ENCODE peak calls at places on chromosomes 5 and 9, in nine cellular contexts. One of them, this sample, is unnamed. For H3K36me3, the result is how much of the 10 kb centered on the place peaks cover.

GRCh38 chr9:89902450-89902849 is 297.6 kb downstream of the GADD45G start:
- DNase-seq in esophagus squamous epithelium: no peak
- DNase-seq in left lung: no peak
- DNase-seq in mesenchymal stem cell: peak
- DNase-seq in spleen: no peak
- DNase-seq in upper lobe of left lung: peak
- DNase-seq in effector memory CD4-positive, alpha-beta T cell: no peak
- DNase-seq in fibroblast of lung: peak
- DNase-seq in cardiac muscle cell: no peak
- DNase-seq in this sample: no peak

GRCh38 chr9:131709741-131710499 is 30.0 kb downstream of the RAPGEF1 start:
- DNase-seq in esophagus squamous epithelium: no peak
- DNase-seq in left lung: no peak
- DNase-seq in mesenchymal stem cell: no peak
- DNase-seq in spleen: no peak
- DNase-seq in upper lobe of left lung: no peak
- DNase-seq in effector memory CD4-positive, alpha-beta T cell: peak
- DNase-seq in fibroblast of lung: peak
- DNase-seq in cardiac muscle cell: no peak
- DNase-seq in this sample: no peak

GRCh38 chr5:177494356-177495195 is 2.8 kb downstream of the PDLIM7 start:
- DNase-seq in esophagus squamous epithelium: no peak
- DNase-seq in left lung: peak
- DNase-seq in mesenchymal stem cell: peak
- DNase-seq in spleen: peak
- DNase-seq in upper lobe of left lung: peak
- DNase-seq in effector memory CD4-positive, alpha-beta T cell: no peak
- DNase-seq in fibroblast of lung: peak
- DNase-seq in cardiac muscle cell: peak
- DNase-seq in this sample: peak

GRCh38 chr9:114098021-114098659 is 952 bp downstream of the KIF12 start:
- DNase-seq in esophagus squamous epithelium: no peak
- DNase-seq in left lung: peak
- DNase-seq in mesenchymal stem cell: no peak
- DNase-seq in spleen: no peak
- DNase-seq in upper lobe of left lung: peak
- DNase-seq in effector memory CD4-positive, alpha-beta T cell: no peak
- DNase-seq in fibroblast of lung: no peak
- DNase-seq in cardiac muscle cell: peak
- DNase-seq in this sample: peak

GRCh38 chr5:59506285-59506877 is 387.1 kb downstream of the PDE4D start:
- DNase-seq in esophagus squamous epithelium: no peak
- DNase-seq in left lung: no peak
- DNase-seq in mesenchymal stem cell: peak
- DNase-seq in spleen: no peak
- DNase-seq in upper lobe of left lung: no peak
- DNase-seq in effector memory CD4-positive, alpha-beta T cell: no peak
- DNase-seq in fibroblast of lung: peak
- DNase-seq in cardiac muscle cell: peak
- DNase-seq in this sample: no peak

GRCh38 chr9:12629091-12629490 is 64.1 kb upstream of the TYRP1 start:
- DNase-seq in esophagus squamous epithelium: no peak
- DNase-seq in left lung: no peak
- DNase-seq in mesenchymal stem cell: no peak
- DNase-seq in spleen: no peak
- DNase-seq in upper lobe of left lung: no peak
- DNase-seq in effector memory CD4-positive, alpha-beta T cell: no peak
- DNase-seq in fibroblast of lung: no peak
- DNase-seq in cardiac muscle cell: no peak
- DNase-seq in this sample: no peak

GRCh38 chr5:125597338-125597737 is 825.9 kb upstream of the GRAMD2B start:
- DNase-seq in esophagus squamous epithelium: no peak
- DNase-seq in left lung: no peak
- DNase-seq in mesenchymal stem cell: peak
- DNase-seq in spleen: no peak
- DNase-seq in upper lobe of left lung: no peak
- DNase-seq in effector memory CD4-positive, alpha-beta T cell: no peak
- DNase-seq in fibroblast of lung: peak
- DNase-seq in cardiac muscle cell: no peak
- DNase-seq in this sample: no peak

GRCh38 chr5:136174021-136174659 is 18.8 kb downstream of the SMIM32 start:
- DNase-seq in esophagus squamous epithelium: no peak
- DNase-seq in left lung: no peak
- DNase-seq in mesenchymal stem cell: peak
- DNase-seq in spleen: no peak
- DNase-seq in upper lobe of left lung: no peak
- DNase-seq in effector memory CD4-positive, alpha-beta T cell: no peak
- DNase-seq in fibroblast of lung: peak
- DNase-seq in cardiac muscle cell: peak
- DNase-seq in this sample: no peak

GRCh38 chr5:159851053-159851452 is 65.2 kb upstream of the ADRA1B start:
- DNase-seq in esophagus squamous epithelium: no peak
- DNase-seq in left lung: no peak
- DNase-seq in mesenchymal stem cell: no peak
- DNase-seq in spleen: no peak
- DNase-seq in upper lobe of left lung: no peak
- DNase-seq in effector memory CD4-positive, alpha-beta T cell: no peak
- DNase-seq in fibroblast of lung: no peak
- DNase-seq in cardiac muscle cell: no peak
- DNase-seq in this sample: no peak

GRCh38 chr9:20791682-20792081 is 107.6 kb downstream of the FOCAD start:
- DNase-seq in esophagus squamous epithelium: no peak
- DNase-seq in left lung: no peak
- DNase-seq in mesenchymal stem cell: no peak
- DNase-seq in spleen: no peak
- DNase-seq in upper lobe of left lung: no peak
- DNase-seq in effector memory CD4-positive, alpha-beta T cell: no peak
- DNase-seq in fibroblast of lung: no peak
- DNase-seq in cardiac muscle cell: no peak
- DNase-seq in this sample: no peak

GRCh38 chr5:144315994-144316634 is 145.4 kb downstream of the KCTD16 start:
- DNase-seq in esophagus squamous epithelium: no peak
- DNase-seq in left lung: no peak
- DNase-seq in mesenchymal stem cell: no peak
- DNase-seq in spleen: no peak
- DNase-seq in upper lobe of left lung: no peak
- DNase-seq in effector memory CD4-positive, alpha-beta T cell: no peak
- DNase-seq in fibroblast of lung: no peak
- DNase-seq in cardiac muscle cell: no peak
- DNase-seq in this sample: no peak

GRCh38 chr9:438961-439768 is 224.5 kb downstream of the DOCK8 start:
- DNase-seq in esophagus squamous epithelium: no peak
- DNase-seq in left lung: peak
- DNase-seq in mesenchymal stem cell: no peak
- DNase-seq in spleen: peak
- DNase-seq in upper lobe of left lung: no peak
- DNase-seq in effector memory CD4-positive, alpha-beta T cell: no peak
- DNase-seq in fibroblast of lung: no peak
- DNase-seq in cardiac muscle cell: no peak
- DNase-seq in this sample: no peak

GRCh38 chr5:34521628-34522290 is 134.4 kb upstream of the RAI14 start:
- DNase-seq in esophagus squamous epithelium: no peak
- DNase-seq in left lung: no peak
- DNase-seq in mesenchymal stem cell: no peak
- DNase-seq in spleen: no peak
- DNase-seq in upper lobe of left lung: no peak
- DNase-seq in effector memory CD4-positive, alpha-beta T cell: no peak
- DNase-seq in fibroblast of lung: no peak
- DNase-seq in cardiac muscle cell: no peak
- DNase-seq in this sample: no peak

GRCh38 chr9:103798620-103799019 is 295.5 kb upstream of the SMC2 start:
- DNase-seq in esophagus squamous epithelium: no peak
- DNase-seq in left lung: no peak
- DNase-seq in mesenchymal stem cell: peak
- DNase-seq in spleen: no peak
- DNase-seq in upper lobe of left lung: no peak
- DNase-seq in effector memory CD4-positive, alpha-beta T cell: no peak
- DNase-seq in fibroblast of lung: no peak
- DNase-seq in cardiac muscle cell: no peak
- DNase-seq in this sample: no peak

GRCh38 chr5:4442221-4442620 is 697.9 kb upstream of the ADAMTS16 start:
- DNase-seq in esophagus squamous epithelium: no peak
- DNase-seq in left lung: peak
- DNase-seq in mesenchymal stem cell: no peak
- DNase-seq in spleen: no peak
- DNase-seq in upper lobe of left lung: no peak
- DNase-seq in effector memory CD4-positive, alpha-beta T cell: no peak
- DNase-seq in fibroblast of lung: no peak
- DNase-seq in cardiac muscle cell: no peak
- DNase-seq in this sample: no peak
- H3K27ac ChIP-seq in esophagus squamous epithelium: no peak
- H3K27ac ChIP-seq in left lung: no peak
- H3K27ac ChIP-seq in mesenchymal stem cell: no peak
- H3K27ac ChIP-seq in spleen: no peak
- H3K27ac ChIP-seq in upper lobe of left lung: no peak
- H3K27ac ChIP-seq in effector memory CD4-positive, alpha-beta T cell: no peak
- H3K27ac ChIP-seq in fibroblast of lung: no peak
- H3K27ac ChIP-seq in cardiac muscle cell: no peak
- H3K27ac ChIP-seq in this sample: no peak

DNA sequence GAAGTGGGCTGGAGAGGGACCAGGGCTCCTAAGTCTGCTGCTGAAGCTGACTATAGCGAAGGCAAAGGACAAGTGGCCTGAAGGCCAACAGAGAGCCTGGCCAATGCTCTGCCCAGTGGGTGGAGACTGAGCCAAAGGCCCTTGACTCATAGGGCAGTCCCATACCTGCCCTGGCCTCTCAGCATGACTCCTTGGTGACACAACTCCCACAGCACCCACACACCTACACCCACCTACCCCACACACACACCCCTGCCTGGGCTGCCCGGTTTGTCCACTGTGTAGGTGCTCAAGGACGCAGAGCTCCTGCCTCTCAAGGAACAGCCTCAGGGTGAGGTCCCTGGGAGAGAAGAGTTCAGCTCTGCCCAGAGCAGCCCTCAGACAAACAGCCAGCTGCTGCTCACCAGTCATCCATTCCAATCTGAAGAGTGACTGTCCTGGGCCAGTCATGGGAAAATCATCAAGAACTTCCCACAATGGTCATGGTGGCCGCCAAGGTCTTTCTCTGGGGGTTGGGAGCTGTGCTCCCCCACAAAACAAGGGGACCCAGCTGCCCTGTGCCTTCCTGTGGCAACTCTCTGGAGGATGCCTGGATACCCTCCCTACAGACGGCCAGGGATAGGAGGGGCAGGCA is 5.0 kb downstream of the TNIP1 start:
- DNase-seq in esophagus squamous epithelium: no peak
- DNase-seq in left lung: peak
- DNase-seq in mesenchymal stem cell: peak
- DNase-seq in spleen: peak
- DNase-seq in upper lobe of left lung: peak
- DNase-seq in effector memory CD4-positive, alpha-beta T cell: no peak
- DNase-seq in fibroblast of lung: no peak
- DNase-seq in cardiac muscle cell: no peak
- DNase-seq in this sample: peak
- H3K4me3 ChIP-seq in esophagus squamous epithelium: no peak
- H3K4me3 ChIP-seq in left lung: no peak
- H3K4me3 ChIP-seq in mesenchymal stem cell: no peak
- H3K4me3 ChIP-seq in spleen: no peak
- H3K4me3 ChIP-seq in upper lobe of left lung: no peak
- H3K4me3 ChIP-seq in effector memory CD4-positive, alpha-beta T cell: no peak
- H3K4me3 ChIP-seq in fibroblast of lung: no peak
- H3K4me3 ChIP-seq in cardiac muscle cell: no peak
- H3K4me3 ChIP-seq in this sample: no peak

GRCh38 chr9:134049236-134049635 is 18.6 kb downstream of the BRD3 start:
- DNase-seq in esophagus squamous epithelium: no peak
- DNase-seq in left lung: peak
- DNase-seq in mesenchymal stem cell: no peak
- DNase-seq in spleen: no peak
- DNase-seq in upper lobe of left lung: no peak
- DNase-seq in effector memory CD4-positive, alpha-beta T cell: no peak
- DNase-seq in fibroblast of lung: no peak
- DNase-seq in cardiac muscle cell: no peak
- DNase-seq in this sample: no peak

GRCh38 chr9:134048582-134048968 is 19.3 kb downstream of the BRD3 start:
- DNase-seq in esophagus squamous epithelium: no peak
- DNase-seq in left lung: peak
- DNase-seq in mesenchymal stem cell: no peak
- DNase-seq in spleen: no peak
- DNase-seq in upper lobe of left lung: no peak
- DNase-seq in effector memory CD4-positive, alpha-beta T cell: no peak
- DNase-seq in fibroblast of lung: no peak
- DNase-seq in cardiac muscle cell: no peak
- DNase-seq in this sample: no peak

GRCh38 chr9:134049772-134050588 is 17.8 kb downstream of the BRD3 start:
- DNase-seq in esophagus squamous epithelium: no peak
- DNase-seq in left lung: peak
- DNase-seq in mesenchymal stem cell: no peak
- DNase-seq in spleen: peak
- DNase-seq in upper lobe of left lung: no peak
- DNase-seq in effector memory CD4-positive, alpha-beta T cell: no peak
- DNase-seq in fibroblast of lung: no peak
- DNase-seq in cardiac muscle cell: no peak
- DNase-seq in this sample: no peak

GRCh38 chr9:134046894-134047681 is 20.7 kb downstream of the BRD3 start:
- DNase-seq in esophagus squamous epithelium: no peak
- DNase-seq in left lung: peak
- DNase-seq in mesenchymal stem cell: no peak
- DNase-seq in spleen: no peak
- DNase-seq in upper lobe of left lung: no peak
- DNase-seq in effector memory CD4-positive, alpha-beta T cell: no peak
- DNase-seq in fibroblast of lung: no peak
- DNase-seq in cardiac muscle cell: no peak
- DNase-seq in this sample: no peak

DNA sequence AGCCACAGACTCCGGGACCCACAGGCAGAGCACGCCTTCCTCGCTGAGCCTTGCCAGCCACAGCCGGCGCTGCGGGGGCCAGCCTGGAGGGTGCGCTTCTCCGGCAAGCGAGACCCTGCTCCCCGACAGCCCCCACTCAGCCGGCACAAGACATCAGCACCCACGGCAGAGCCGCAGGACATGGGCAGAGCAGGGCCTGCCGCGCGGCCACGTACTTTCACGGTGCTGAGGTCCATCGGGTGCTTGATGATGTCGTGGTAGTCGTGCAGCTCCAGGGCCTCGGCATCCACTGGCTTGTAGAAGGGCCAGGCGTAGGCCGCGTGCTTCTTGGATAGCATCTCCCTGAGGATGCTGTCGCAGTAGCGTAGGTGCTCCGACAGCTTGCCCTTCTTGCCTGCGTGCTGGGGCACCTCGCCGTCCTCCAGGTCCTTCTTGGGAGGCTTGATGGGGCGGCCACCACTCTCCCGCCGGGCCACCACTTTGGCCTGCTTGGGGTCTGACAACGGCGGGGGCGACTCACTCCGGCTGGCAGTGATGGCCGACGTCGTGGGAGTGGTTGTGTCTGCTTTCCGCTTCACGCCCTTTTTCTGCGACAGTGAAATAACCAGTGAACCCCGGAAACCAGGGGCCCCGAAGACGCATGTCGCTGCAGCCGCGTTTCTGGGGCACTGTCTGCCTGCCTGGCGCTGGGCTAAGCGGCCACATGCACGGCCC is 19.8 kb downstream of the BRD3 start:
- DNase-seq in esophagus squamous epithelium: no peak
- DNase-seq in left lung: peak
- DNase-seq in mesenchymal stem cell: no peak
- DNase-seq in spleen: no peak
- DNase-seq in upper lobe of left lung: no peak
- DNase-seq in effector memory CD4-positive, alpha-beta T cell: no peak
- DNase-seq in fibroblast of lung: no peak
- DNase-seq in cardiac muscle cell: no peak
- DNase-seq in this sample: no peak
- H3K36me3 ChIP-seq in esophagus squamous epithelium: under half
- H3K36me3 ChIP-seq in left lung: under half
- H3K36me3 ChIP-seq in mesenchymal stem cell: half or more
- H3K36me3 ChIP-seq in spleen: half or more
- H3K36me3 ChIP-seq in upper lobe of left lung: half or more
- H3K36me3 ChIP-seq in effector memory CD4-positive, alpha-beta T cell: half or more
- H3K36me3 ChIP-seq in fibroblast of lung: under half
- H3K36me3 ChIP-seq in cardiac muscle cell: under half
- H3K36me3 ChIP-seq in this sample: half or more

GRCh38 chr9:69085523-69086283 is 50.2 kb downstream of the FXN start:
- DNase-seq in esophagus squamous epithelium: no peak
- DNase-seq in left lung: no peak
- DNase-seq in mesenchymal stem cell: peak
- DNase-seq in spleen: no peak
- DNase-seq in upper lobe of left lung: no peak
- DNase-seq in effector memory CD4-positive, alpha-beta T cell: no peak
- DNase-seq in fibroblast of lung: peak
- DNase-seq in cardiac muscle cell: no peak
- DNase-seq in this sample: no peak
- H3K27ac ChIP-seq in esophagus squamous epithelium: no peak
- H3K27ac ChIP-seq in left lung: no peak
- H3K27ac ChIP-seq in mesenchymal stem cell: no peak
- H3K27ac ChIP-seq in spleen: no peak
- H3K27ac ChIP-seq in upper lobe of left lung: no peak
- H3K27ac ChIP-seq in effector memory CD4-positive, alpha-beta T cell: no peak
- H3K27ac ChIP-seq in fibroblast of lung: no peak
- H3K27ac ChIP-seq in cardiac muscle cell: peak
- H3K27ac ChIP-seq in this sample: no peak

This sample was measured in lower lobe of right lung.